ENCODE peak calls at places on chromosome 19, in five cellular contexts. Y is COR-L47; X is activated CD8-positive, alpha-beta T cell treated with anti-CD3 and anti-CD28 coated beads, Interleukin-2, amount 10 ng/mL, durations not matched to agents 7 days and 5 days; S is AG08396; N is EH. M is an unnamed sample.

GRCh38 chr19:11420894-11421606 is 1.9 kb upstream of the RGL3 start:
- DNase-seq in Y (no peak), X (no peak), S (no peak), N (no peak), M (peak)

GRCh38 chr19:1251503-1252220 is 3.3 kb downstream of the MIDN start:
- DNase-seq in Y (no peak), X (peak), S (no peak), N (no peak), M (no peak)

GRCh38 chr19:16127776-16128371 is 15.6 kb upstream of the HSH2D start:
- DNase-seq in Y (no peak), X (no peak), S (no peak), N (no peak), M (no peak)

GRCh38 chr19:49147923-49148682 is 7.1 kb downstream of the HRC start:
- DNase-seq in Y (no peak), X (no peak), S (no peak), N (no peak), M (no peak)

GRCh38 chr19:13796301-13797057 is 1.2 kb downstream of the ZSWIM4 start:
- DNase-seq in Y (no peak), X (peak), S (peak), N (peak), M (peak)

GRCh38 chr19:31527443-31527842 is 178.2 kb upstream of the TSHZ3 start:
- DNase-seq in Y (no peak), X (no peak), S (no peak), N (no peak), M (no peak)

GRCh38 chr19:19406878-19407639 is 1.6 kb downstream of the GATAD2A start:
- DNase-seq in Y (no peak), X (peak), S (no peak), N (peak), M (no peak)

GRCh38 chr19:1384478-1385110 is 887 bp downstream of the NDUFS7 start:
- DNase-seq in Y (no peak), X (no peak), S (no peak), N (no peak), M (no peak)

GRCh38 chr19:41427647-41428480 is 690 bp upstream of the B3GNT8 start:
- DNase-seq in Y (no peak), X (peak), S (peak), N (peak), M (no peak)

GRCh38 chr19:5103061-5103701 is 134.3 kb downstream of the KDM4B start:
- DNase-seq in Y (peak), X (no peak), S (peak), N (no peak), M (no peak)

GRCh38 chr19:53192771-53193533 is at the start of gene ZNF665:
- DNase-seq in Y (peak), X (peak), S (peak), N (peak), M (peak)

GRCh38 chr19:47187023-47187655 is 43.9 kb downstream of the BBC3 start:
- DNase-seq in Y (no peak), X (no peak), S (no peak), N (no peak), M (no peak)

GRCh38 chr19:53034948-53035675 is 9.4 kb upstream of the ERVV-2 start:
- DNase-seq in Y (no peak), X (no peak), S (no peak), N (no peak), M (no peak)

GRCh38 chr19:45764947-45765346 is 4.1 kb downstream of the SIX5 start:
- DNase-seq in Y (no peak), X (no peak), S (no peak), N (no peak), M (no peak)

GRCh38 chr19:55156202-55157063 is 1.1 kb downstream of the TNNI3 start:
- DNase-seq in Y (no peak), X (peak), S (peak), N (peak), M (peak)

GRCh38 chr19:45601524-45602522 is at the start of gene GPR4:
- DNase-seq in Y (no peak), X (no peak), S (no peak), N (peak), M (peak)

GRCh38 chr19:858868-859843 is at the start of gene CFD:
- DNase-seq in Y (no peak), X (no peak), S (no peak), N (no peak), M (peak)

GRCh38 chr19:33290956-33291622 is 11.2 kb downstream of the CEBPA start:
- DNase-seq in Y (no peak), X (no peak), S (no peak), N (no peak), M (no peak)